ENCODE peak calls at places on chromosomes 3 and 15, in six cellular contexts. One of them, this sample, is unnamed.
A peak's percentile ranks its signal among the peaks of the same experiment; 100 is the strongest.

GRCh38 chr3:179565496-179565895 is 2.8 kb downstream of the ACTL6A start:
- DNase-seq in COR-L47: no peak
- DNase-seq in left cardiac atrium: no peak
- DNase-seq in cardiac fibroblast: no peak
- DNase-seq in AG20443: no peak
- DNase-seq in GM12892: peak; percentile 8
- DNase-seq in this sample: no peak

GRCh38 chr15:35349916-35350315 is 196.0 kb downstream of the DPH6 start:
- DNase-seq in cardiac fibroblast: no peak
- DNase-seq in COR-L47: no peak
- DNase-seq in left cardiac atrium: no peak
- DNase-seq in AG20443: no peak
- DNase-seq in GM12892: no peak
- DNase-seq in this sample: no peak

GRCh38 chr3:142649996-142650693 is 54.0 kb downstream of the PLS1 start:
- DNase-seq in COR-L47: peak; percentile 45
- DNase-seq in left cardiac atrium: no peak
- DNase-seq in cardiac fibroblast: no peak
- DNase-seq in AG20443: no peak
- DNase-seq in GM12892: no peak
- DNase-seq in this sample: no peak

GRCh38 chr15:55912982-55913381 is 80.4 kb downstream of the NEDD4 start:
- DNase-seq in cardiac fibroblast: no peak
- DNase-seq in left cardiac atrium: no peak
- DNase-seq in COR-L47: no peak
- DNase-seq in AG20443: no peak
- DNase-seq in GM12892: no peak
- DNase-seq in this sample: no peak

GRCh38 chr3:194661374-194661773 is 10.6 kb downstream of the LSG1 start:
- DNase-seq in AG20443: no peak
- DNase-seq in GM12892: no peak
- DNase-seq in left cardiac atrium: no peak
- DNase-seq in cardiac fibroblast: peak; percentile 50
- DNase-seq in COR-L47: no peak
- DNase-seq in this sample: no peak

GRCh38 chr15:62430552-62430951 is 265.5 kb upstream of the C2CD4B start:
- DNase-seq in GM12892: no peak
- DNase-seq in AG20443: no peak
- DNase-seq in COR-L47: no peak
- DNase-seq in left cardiac atrium: no peak
- DNase-seq in cardiac fibroblast: no peak
- DNase-seq in this sample: no peak

GRCh38 chr3:15324335-15324734 is 8.1 kb downstream of the SH3BP5 start:
- DNase-seq in GM12892: no peak
- DNase-seq in AG20443: no peak
- DNase-seq in COR-L47: no peak
- DNase-seq in left cardiac atrium: no peak
- DNase-seq in cardiac fibroblast: peak; percentile 73
- DNase-seq in this sample: no peak

GRCh38 chr15:66679657-66680108 is 22.4 kb upstream of the SMAD6 start:
- DNase-seq in AG20443: no peak
- DNase-seq in left cardiac atrium: peak; percentile 71
- DNase-seq in GM12892: no peak
- DNase-seq in cardiac fibroblast: peak; percentile 78
- DNase-seq in COR-L47: no peak
- DNase-seq in this sample: no peak

GRCh38 chr3:196997311-196997710 is 28.7 kb upstream of the PIGZ start:
- DNase-seq in cardiac fibroblast: no peak
- DNase-seq in left cardiac atrium: no peak
- DNase-seq in AG20443: no peak
- DNase-seq in GM12892: no peak
- DNase-seq in COR-L47: no peak
- DNase-seq in this sample: no peak